ENCODE peak calls at places on chromosomes 6 and 20, in six cellular contexts. One of them, this sample, is unnamed.

GRCh38 chr6:8229913-8230312 is 127.6 kb upstream of the EEF1E1 start:
- DNase-seq in adrenal gland: no peak
- DNase-seq in GM23338: peak; percentile 68
- DNase-seq in left lung: no peak
- DNase-seq in ascending aorta: no peak
- DNase-seq in left ventricle myocardium inferior: no peak
- DNase-seq in this sample: no peak

GRCh38 chr6:119749341-119749740 is 399.8 kb upstream of the MAN1A1 start:
- DNase-seq in left lung: no peak
- DNase-seq in ascending aorta: no peak
- DNase-seq in left ventricle myocardium inferior: no peak
- DNase-seq in GM23338: no peak
- DNase-seq in adrenal gland: no peak
- DNase-seq in this sample: no peak

GRCh38 chr6:161919711-161920110 is 645.9 kb upstream of the AGPAT4 start:
- DNase-seq in adrenal gland: no peak
- DNase-seq in GM23338: no peak
- DNase-seq in left ventricle myocardium inferior: no peak
- DNase-seq in ascending aorta: no peak
- DNase-seq in left lung: no peak
- DNase-seq in this sample: no peak

GRCh38 chr6:39280247-39280731 is 33.9 kb downstream of the KCNK17 start:
- DNase-seq in adrenal gland: peak; percentile 83
- DNase-seq in GM23338: no peak
- DNase-seq in left ventricle myocardium inferior: no peak
- DNase-seq in ascending aorta: no peak
- DNase-seq in left lung: no peak
- DNase-seq in this sample: no peak

GRCh38 chr6:111818539-111819226 is 54.6 kb downstream of the FYN start:
- DNase-seq in ascending aorta: no peak
- DNase-seq in left lung: no peak
- DNase-seq in adrenal gland: no peak
- DNase-seq in GM23338: no peak
- DNase-seq in left ventricle myocardium inferior: no peak
- DNase-seq in this sample: no peak

GRCh38 chr6:138957903-138958302 is 30.1 kb downstream of the REPS1 start:
- DNase-seq in left ventricle myocardium inferior: no peak
- DNase-seq in adrenal gland: no peak
- DNase-seq in GM23338: no peak
- DNase-seq in ascending aorta: no peak
- DNase-seq in left lung: no peak
- DNase-seq in this sample: no peak

GRCh38 chr6:91569071-91569470 is 982.2 kb upstream of the MAP3K7 start:
- DNase-seq in GM23338: no peak
- DNase-seq in adrenal gland: no peak
- DNase-seq in left ventricle myocardium inferior: no peak
- DNase-seq in ascending aorta: no peak
- DNase-seq in left lung: no peak
- DNase-seq in this sample: no peak

GRCh38 chr6:25302677-25303128 is 23.5 kb downstream of the CARMIL1 start:
- DNase-seq in left ventricle myocardium inferior: no peak
- DNase-seq in GM23338: no peak
- DNase-seq in adrenal gland: no peak
- DNase-seq in left lung: no peak
- DNase-seq in ascending aorta: no peak
- DNase-seq in this sample: no peak

GRCh38 chr6:33207569-33208088 is 671 bp upstream of the RING1 start:
- DNase-seq in GM23338: peak; percentile 73
- DNase-seq in adrenal gland: peak; percentile 73
- DNase-seq in left lung: no peak
- DNase-seq in left ventricle myocardium inferior: peak; percentile 45
- DNase-seq in ascending aorta: no peak
- DNase-seq in this sample: no peak

GRCh38 chr6:1629316-1629715 is 19.6 kb downstream of the FOXC1 start:
- DNase-seq in left ventricle myocardium inferior: no peak
- DNase-seq in left lung: peak; percentile 71
- DNase-seq in GM23338: no peak
- DNase-seq in ascending aorta: no peak
- DNase-seq in adrenal gland: no peak
- DNase-seq in this sample: no peak
- H3K27me3 ChIP-seq in left ventricle myocardium inferior: peaks cover 81% of the 10 kb centered on the region
- H3K27me3 ChIP-seq in left lung: peaks cover 47% of the 10 kb centered on the region
- H3K27me3 ChIP-seq in GM23338: peaks cover 55% of the 10 kb centered on the region
- H3K27me3 ChIP-seq in ascending aorta: no peaks in the 10 kb centered on the region
- H3K27me3 ChIP-seq in adrenal gland: no peaks in the 10 kb centered on the region
- H3K27me3 ChIP-seq in this sample: no peaks in the 10 kb centered on the region

DNA sequence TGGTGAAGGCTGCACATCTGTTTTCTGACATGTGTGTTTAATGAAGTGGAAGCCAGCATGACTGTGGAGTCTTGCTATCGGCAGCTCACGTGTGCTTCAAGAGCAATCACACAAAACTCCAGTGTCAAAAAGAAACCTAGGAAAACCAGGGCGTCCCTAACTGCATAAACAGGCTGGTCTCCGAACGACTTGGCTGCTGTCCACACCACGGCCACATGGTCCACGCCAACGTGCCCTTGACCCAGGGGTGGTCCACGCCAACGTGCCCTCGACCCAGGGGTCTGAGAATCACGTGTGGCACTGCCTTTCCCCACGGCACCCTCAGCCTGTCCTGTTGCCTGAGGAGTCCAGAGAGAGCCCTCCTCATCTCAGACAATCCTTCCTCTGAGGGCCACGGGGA is 207.7 kb downstream of the SMOC2 start:
- DNase-seq in ascending aorta: no peak
- DNase-seq in adrenal gland: peak; percentile 35
- DNase-seq in left lung: no peak
- DNase-seq in left ventricle myocardium inferior: no peak
- DNase-seq in GM23338: no peak
- DNase-seq in this sample: no peak
- H3K4me3 ChIP-seq in ascending aorta: no peak overlapping the region
- H3K4me3 ChIP-seq in adrenal gland: no peak overlapping the region
- H3K4me3 ChIP-seq in left lung: no peak overlapping the region
- H3K4me3 ChIP-seq in left ventricle myocardium inferior: peak overlapping the region; percentile 27
- H3K4me3 ChIP-seq in GM23338: no peak overlapping the region
- H3K4me3 ChIP-seq in this sample: no peak overlapping the region

GRCh38 chr20:25251019-25251418 is 3.1 kb downstream of the PYGB start:
- DNase-seq in left ventricle myocardium inferior: no peak
- DNase-seq in adrenal gland: no peak
- DNase-seq in left lung: no peak
- DNase-seq in GM23338: no peak
- DNase-seq in ascending aorta: no peak
- DNase-seq in this sample: no peak
- H3K4me1 ChIP-seq in left ventricle myocardium inferior: peaks cover 91% of the 10 kb centered on the region
- H3K4me1 ChIP-seq in adrenal gland: peaks cover 40% of the 10 kb centered on the region
- H3K4me1 ChIP-seq in left lung: peaks cover 67% of the 10 kb centered on the region
- H3K4me1 ChIP-seq in GM23338: peaks cover 16% of the 10 kb centered on the region
- H3K4me1 ChIP-seq in ascending aorta: peaks cover 12% of the 10 kb centered on the region
- H3K4me1 ChIP-seq in this sample: peaks cover 28% of the 10 kb centered on the region

DNA sequence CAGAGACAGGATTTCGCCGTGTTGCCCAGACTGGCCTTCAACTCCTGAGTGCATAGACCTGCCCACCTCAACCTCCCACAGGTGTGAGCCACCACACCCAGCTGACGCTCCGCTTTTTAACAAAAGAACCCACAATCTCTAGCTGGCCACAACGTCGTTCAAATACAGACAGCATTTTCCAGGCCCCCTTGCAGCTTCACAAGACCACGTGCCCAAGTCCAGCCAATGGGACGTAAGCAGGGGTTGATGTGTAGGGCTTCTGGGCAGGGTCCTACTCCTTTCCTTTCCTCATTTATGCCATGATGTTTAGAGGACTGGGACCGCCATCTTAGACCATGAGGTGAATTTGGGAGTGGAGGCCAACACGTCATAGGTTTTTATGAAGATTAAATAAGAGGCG is 81.0 kb downstream of the TFAP2C start:
- DNase-seq in ascending aorta: no peak
- DNase-seq in adrenal gland: no peak
- DNase-seq in GM23338: no peak
- DNase-seq in left lung: no peak
- DNase-seq in left ventricle myocardium inferior: no peak
- DNase-seq in this sample: no peak
- H3K27me3 ChIP-seq in ascending aorta: no peaks in the 10 kb centered on the region
- H3K27me3 ChIP-seq in adrenal gland: no peaks in the 10 kb centered on the region
- H3K27me3 ChIP-seq in GM23338: no peaks in the 10 kb centered on the region
- H3K27me3 ChIP-seq in left lung: peaks cover 11% of the 10 kb centered on the region
- H3K27me3 ChIP-seq in left ventricle myocardium inferior: peaks cover 59% of the 10 kb centered on the region
- H3K27me3 ChIP-seq in this sample: no peaks in the 10 kb centered on the region